ENCODE peak calls at places on chromosomes 6 and 20, in ten cellular contexts. O is A549, K is prostate gland, P is H1, S is PC-9, R is pancreas, L is psoas muscle, E is H9, V is endothelial cell of umbilical vein, J is thyroid gland. M is an unnamed sample.

GRCh38 chr6:121620002-121620740 is 184.7 kb downstream of the GJA1 start:
- DNase-seq in K (no peak), S (no peak), J (no peak), R (no peak), L (no peak), V (no peak), E (peak; percentile 64), P (peak; percentile 60), O (no peak), M (no peak)

GRCh38 chr6:57173056-57173885 is 1.1 kb downstream of the BAG2 start:
- DNase-seq in S (peak; percentile 6), P (no peak), E (peak; percentile 34), L (no peak), V (no peak), O (no peak), K (no peak), R (no peak), J (peak; percentile 17), M (no peak)

GRCh38 chr6:39930540-39930939 is 3.7 kb downstream of the MOCS1 start:
- DNase-seq in S (no peak), P (no peak), R (no peak), K (no peak), E (no peak), O (no peak), V (no peak), L (no peak), J (no peak), M (no peak)

GRCh38 chr20:47818466-47818865 is 33.2 kb upstream of the SULF2 start:
- DNase-seq in V (no peak), R (no peak), S (no peak), E (no peak), O (no peak), K (no peak), L (no peak), P (no peak), J (no peak), M (peak; percentile 71)

GRCh38 chr20:51036827-51037229 is 13.9 kb upstream of the KCNG1 start:
- DNase-seq in S (no peak), L (no peak), J (no peak), O (peak; percentile 20), K (no peak), R (no peak), P (no peak), V (no peak), E (no peak), M (no peak)

GRCh38 chr20:39081255-39081654 is 119.1 kb downstream of the DHX35 start:
- DNase-seq in K (peak; percentile 64), L (peak; percentile 76), J (peak; percentile 77), E (peak; percentile 77), S (peak; percentile 70), R (peak; percentile 57), O (peak; percentile 72), P (peak; percentile 94), V (peak; percentile 79), M (no peak)

GRCh38 chr6:18823782-18824386 is 436.7 kb downstream of the RNF144B start:
- DNase-seq in J (peak; percentile 4), K (no peak), E (peak; percentile 67), P (peak; percentile 90), R (no peak), O (peak; percentile 72), S (peak; percentile 25), L (no peak), V (peak; percentile 7), M (no peak)

GRCh38 chr6:106614131-106614530 is 15.2 kb downstream of the RTN4IP1 start:
- DNase-seq in P (no peak), L (no peak), R (no peak), V (no peak), S (no peak), O (no peak), E (no peak), K (no peak), J (no peak), M (no peak)

GRCh38 chr6:35919827-35920751 is 809 bp downstream of the SRPK1 start:
- DNase-seq in P (peak; percentile 66), J (peak; percentile 21), E (peak; percentile 51), K (peak; percentile 42), O (peak; percentile 45), S (no peak), L (peak; percentile 15), R (peak; percentile 41), V (peak; percentile 90), M (no peak)

GRCh38 chr6:148203970-148204369 is 138.7 kb upstream of the SASH1 start:
- DNase-seq in V (no peak), L (no peak), P (no peak), E (no peak), S (no peak), R (no peak), K (no peak), J (no peak), O (no peak), M (no peak)

GRCh38 chr6:920512-920911 is 227.6 kb upstream of the EXOC2 start:
- DNase-seq in K (no peak), J (no peak), S (no peak), L (no peak), O (no peak), P (no peak), R (no peak), V (no peak), E (no peak), M (no peak)

GRCh38 chr6:113630738-113631535 is 226.2 kb upstream of the MARCKS start:
- DNase-seq in P (no peak), V (peak; percentile 77), O (no peak), S (no peak), K (no peak), L (no peak), E (no peak), J (peak; percentile 10), R (no peak), M (no peak)

GRCh38 chr6:169388767-169389166 is 135.1 kb upstream of the THBS2 start:
- DNase-seq in E (no peak), O (no peak), R (no peak), V (no peak), P (no peak), S (no peak), K (no peak), J (no peak), L (no peak), M (no peak)

GRCh38 chr6:69771158-69771906 is 25.5 kb downstream of the LMBRD1 start:
- DNase-seq in L (no peak), J (no peak), R (no peak), E (no peak), K (no peak), O (no peak), P (no peak), S (no peak), V (no peak), M (no peak)

GRCh38 chr6:139595183-139595582 is 220.7 kb upstream of the CITED2 start:
- DNase-seq in J (no peak), R (no peak), K (no peak), P (no peak), V (no peak), O (no peak), S (no peak), L (no peak), E (no peak), M (no peak)

GRCh38 chr6:139594333-139594965 is 220.0 kb upstream of the CITED2 start:
- DNase-seq in P (no peak), R (no peak), E (no peak), K (no peak), L (no peak), V (no peak), S (no peak), O (no peak), J (no peak), M (no peak)

GRCh38 chr6:139592011-139592410 is 217.6 kb upstream of the CITED2 start:
- DNase-seq in L (no peak), S (no peak), R (no peak), V (no peak), J (no peak), O (no peak), E (no peak), P (no peak), K (no peak), M (no peak)

GRCh38 chr6:139591075-139591474 is 216.6 kb upstream of the CITED2 start:
- DNase-seq in J (no peak), E (no peak), P (no peak), V (no peak), L (no peak), K (no peak), O (no peak), R (no peak), S (no peak), M (no peak)

GRCh38 chr6:139593081-139593480 is 218.6 kb upstream of the CITED2 start:
- DNase-seq in P (no peak), R (peak; percentile 45), K (no peak), J (no peak), L (no peak), O (no peak), V (no peak), S (no peak), E (no peak), M (no peak)
- H3K4me1 ChIP-seq in P (no peaks in the 10 kb centered on the region), R (peaks cover 65% of the 10 kb centered on the region), K (peaks cover 8% of the 10 kb centered on the region), J (peaks cover 34% of the 10 kb centered on the region), L (peaks cover 56% of the 10 kb centered on the region), O (peaks cover 46% of the 10 kb centered on the region), V (peaks cover 14% of the 10 kb centered on the region), S (peaks cover 28% of the 10 kb centered on the region), E (no peaks in the 10 kb centered on the region), M (peaks cover 10% of the 10 kb centered on the region)

DNA sequence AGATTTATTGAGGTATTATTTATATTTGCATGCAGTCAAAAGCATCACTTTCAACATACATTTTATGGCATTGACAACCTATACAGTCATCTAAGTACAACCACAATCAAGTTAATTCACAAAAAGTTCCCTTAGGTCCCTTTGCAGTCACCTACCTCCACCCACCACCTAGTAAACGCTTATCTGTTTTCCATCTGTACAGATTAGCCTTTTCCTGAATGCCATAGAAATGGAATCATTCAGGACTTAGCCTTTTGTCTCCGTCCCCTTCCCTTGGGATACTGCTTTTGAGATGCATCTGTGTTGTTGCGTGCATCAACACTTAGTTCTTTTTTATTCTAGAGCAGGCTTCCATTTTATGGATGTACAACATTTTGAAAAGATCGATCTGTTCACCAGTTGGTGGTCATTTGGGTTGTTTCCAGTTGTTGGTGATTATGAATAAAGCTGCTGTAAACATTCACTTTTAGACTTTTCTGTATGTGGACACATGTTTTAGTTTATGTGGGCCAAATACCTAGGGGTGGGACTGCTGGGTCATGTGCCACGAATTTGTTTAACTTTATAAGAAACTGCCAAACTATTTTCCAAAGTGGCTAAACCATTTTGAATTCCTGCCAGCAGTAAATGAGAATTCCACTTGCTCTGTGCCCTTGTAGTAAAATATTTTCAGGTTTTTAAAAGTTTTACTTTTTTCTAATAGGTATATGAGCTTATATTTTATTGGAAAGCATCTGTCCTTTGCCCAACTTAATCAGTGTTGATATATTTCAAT is 17.6 kb upstream of the IFNGR1 start:
- DNase-seq in E (no peak), J (no peak), R (no peak), L (no peak), O (no peak), P (no peak), V (no peak), S (no peak), K (no peak), M (no peak)
- H3K4me1 ChIP-seq in E (no peaks in the 10 kb centered on the region), J (peaks cover 12% of the 10 kb centered on the region), R (peaks cover 25% of the 10 kb centered on the region), L (peaks cover 14% of the 10 kb centered on the region), O (peaks cover 66% of the 10 kb centered on the region), P (no peaks in the 10 kb centered on the region), V (peaks cover 18% of the 10 kb centered on the region), S (peaks cover 84% of the 10 kb centered on the region), K (peaks cover 3% of the 10 kb centered on the region), M (peaks cover 49% of the 10 kb centered on the region)

GRCh38 chr6:155414049-155414448 is 41.6 kb downstream of the NOX3 start:
- DNase-seq in E (no peak), P (no peak), J (no peak), O (no peak), K (no peak), V (no peak), L (no peak), R (no peak), S (no peak), M (no peak)
- H3K4me1 ChIP-seq in E (peaks cover 1% of the 10 kb centered on the region), P (peaks cover 2% of the 10 kb centered on the region), J (no peaks in the 10 kb centered on the region), O (no peaks in the 10 kb centered on the region), K (no peaks in the 10 kb centered on the region), V (peaks cover 4% of the 10 kb centered on the region), L (peaks cover 9% of the 10 kb centered on the region), R (no peaks in the 10 kb centered on the region), S (peaks cover 21% of the 10 kb centered on the region), M (peaks cover 12% of the 10 kb centered on the region)

GRCh38 chr20:58543274-58543673 is 28.1 kb upstream of the APCDD1L start:
- DNase-seq in K (no peak), R (no peak), O (no peak), E (no peak), V (no peak), L (no peak), P (peak; percentile 1), S (no peak), J (no peak), M (no peak)
- H3K4me1 ChIP-seq in K (no peaks in the 10 kb centered on the region), R (no peaks in the 10 kb centered on the region), O (no peaks in the 10 kb centered on the region), E (no peaks in the 10 kb centered on the region), V (peaks cover 17% of the 10 kb centered on the region), L (no peaks in the 10 kb centered on the region), P (no peaks in the 10 kb centered on the region), S (peaks cover 28% of the 10 kb centered on the region), J (no peaks in the 10 kb centered on the region), M (peaks cover 27% of the 10 kb centered on the region)

M was measured in RWPE2.